ENCODE peak calls at places on chromosomes 12 and 14, in five cellular contexts. One of them, this sample, is unnamed.
A peak's percentile ranks its signal among the peaks of the same experiment; 100 is the strongest.

GRCh38 chr12:64907097-64907496 is 82.7 kb downstream of the TBC1D30 start:
- DNase-seq in mesendoderm: no peak
- DNase-seq in uterus: no peak
- DNase-seq in AG04449: no peak
- DNase-seq in activated CD4-positive, alpha-beta T cell treated with anti-CD3 and anti-CD28 coated beads, Interleukin-2, amount 10 ng/mL, durations not matched to agents 7 days and 5 days: no peak
- DNase-seq in this sample: no peak

GRCh38 chr12:112194601-112195247 is 69.4 kb downstream of the TRAFD1 start:
- DNase-seq in mesendoderm: no peak
- DNase-seq in activated CD4-positive, alpha-beta T cell treated with anti-CD3 and anti-CD28 coated beads, Interleukin-2, amount 10 ng/mL, durations not matched to agents 7 days and 5 days: no peak
- DNase-seq in uterus: no peak
- DNase-seq in AG04449: no peak
- DNase-seq in this sample: no peak

GRCh38 chr14:64671591-64671990 is 32.6 kb upstream of the PLEKHG3 start:
- DNase-seq in uterus: no peak
- DNase-seq in activated CD4-positive, alpha-beta T cell treated with anti-CD3 and anti-CD28 coated beads, Interleukin-2, amount 10 ng/mL, durations not matched to agents 7 days and 5 days: peak; percentile 58
- DNase-seq in mesendoderm: peak; percentile 77
- DNase-seq in AG04449: no peak
- DNase-seq in this sample: no peak

GRCh38 chr12:75852956-75853355 is 178.6 kb downstream of the PHLDA1 start:
- DNase-seq in AG04449: no peak
- DNase-seq in activated CD4-positive, alpha-beta T cell treated with anti-CD3 and anti-CD28 coated beads, Interleukin-2, amount 10 ng/mL, durations not matched to agents 7 days and 5 days: no peak
- DNase-seq in mesendoderm: no peak
- DNase-seq in uterus: no peak
- DNase-seq in this sample: no peak

GRCh38 chr14:76550534-76550933 is 174.6 kb downstream of the ESRRB start:
- DNase-seq in mesendoderm: peak; percentile 82
- DNase-seq in uterus: no peak
- DNase-seq in activated CD4-positive, alpha-beta T cell treated with anti-CD3 and anti-CD28 coated beads, Interleukin-2, amount 10 ng/mL, durations not matched to agents 7 days and 5 days: no peak
- DNase-seq in AG04449: no peak
- DNase-seq in this sample: no peak

GRCh38 chr14:104282332-104283196 is 144.2 kb downstream of the KIF26A start:
- DNase-seq in AG04449: no peak
- DNase-seq in activated CD4-positive, alpha-beta T cell treated with anti-CD3 and anti-CD28 coated beads, Interleukin-2, amount 10 ng/mL, durations not matched to agents 7 days and 5 days: no peak
- DNase-seq in mesendoderm: no peak
- DNase-seq in uterus: peak; percentile 10
- DNase-seq in this sample: no peak

GRCh38 chr12:76536546-76536945 is 23.0 kb downstream of the OSBPL8 start:
- DNase-seq in AG04449: no peak
- DNase-seq in mesendoderm: no peak
- DNase-seq in activated CD4-positive, alpha-beta T cell treated with anti-CD3 and anti-CD28 coated beads, Interleukin-2, amount 10 ng/mL, durations not matched to agents 7 days and 5 days: no peak
- DNase-seq in uterus: no peak
- DNase-seq in this sample: no peak

GRCh38 chr14:99909500-99910064 is 116.4 kb downstream of the EML1 start:
- DNase-seq in mesendoderm: peak; percentile 20
- DNase-seq in AG04449: no peak
- DNase-seq in activated CD4-positive, alpha-beta T cell treated with anti-CD3 and anti-CD28 coated beads, Interleukin-2, amount 10 ng/mL, durations not matched to agents 7 days and 5 days: no peak
- DNase-seq in uterus: no peak
- DNase-seq in this sample: no peak

GRCh38 chr12:100326208-100326607 is 30.7 kb upstream of the SLC17A8 start:
- DNase-seq in AG04449: no peak
- DNase-seq in mesendoderm: no peak
- DNase-seq in activated CD4-positive, alpha-beta T cell treated with anti-CD3 and anti-CD28 coated beads, Interleukin-2, amount 10 ng/mL, durations not matched to agents 7 days and 5 days: no peak
- DNase-seq in uterus: no peak
- DNase-seq in this sample: no peak

GRCh38 chr12:98417303-98417702 is 98.1 kb upstream of the TMPO start:
- DNase-seq in activated CD4-positive, alpha-beta T cell treated with anti-CD3 and anti-CD28 coated beads, Interleukin-2, amount 10 ng/mL, durations not matched to agents 7 days and 5 days: no peak
- DNase-seq in mesendoderm: no peak
- DNase-seq in AG04449: no peak
- DNase-seq in uterus: no peak
- DNase-seq in this sample: no peak

GRCh38 chr12:30201301-30202160 is 417.8 kb upstream of the TMTC1 start:
- DNase-seq in AG04449: no peak
- DNase-seq in mesendoderm: peak; percentile 38
- DNase-seq in uterus: no peak
- DNase-seq in activated CD4-positive, alpha-beta T cell treated with anti-CD3 and anti-CD28 coated beads, Interleukin-2, amount 10 ng/mL, durations not matched to agents 7 days and 5 days: no peak
- DNase-seq in this sample: no peak

GRCh38 chr14:79369359-79370332 is 841.7 kb downstream of the DIO2 start:
- DNase-seq in mesendoderm: no peak
- DNase-seq in uterus: peak; percentile 79
- DNase-seq in activated CD4-positive, alpha-beta T cell treated with anti-CD3 and anti-CD28 coated beads, Interleukin-2, amount 10 ng/mL, durations not matched to agents 7 days and 5 days: no peak
- DNase-seq in AG04449: peak; percentile 83
- DNase-seq in this sample: no peak

GRCh38 chr14:31894351-31894750 is 182.8 kb upstream of the ARHGAP5 start:
- DNase-seq in activated CD4-positive, alpha-beta T cell treated with anti-CD3 and anti-CD28 coated beads, Interleukin-2, amount 10 ng/mL, durations not matched to agents 7 days and 5 days: no peak
- DNase-seq in uterus: no peak
- DNase-seq in mesendoderm: no peak
- DNase-seq in AG04449: no peak
- DNase-seq in this sample: no peak

GRCh38 chr12:18752280-18752920 is 14.5 kb downstream of the CAPZA3 start:
- DNase-seq in mesendoderm: peak; percentile 99
- DNase-seq in AG04449: peak; percentile 96
- DNase-seq in activated CD4-positive, alpha-beta T cell treated with anti-CD3 and anti-CD28 coated beads, Interleukin-2, amount 10 ng/mL, durations not matched to agents 7 days and 5 days: no peak
- DNase-seq in uterus: peak; percentile 22
- DNase-seq in this sample: no peak

GRCh38 chr12:68614105-68614679 is 3.5 kb downstream of the RAP1B start:
- DNase-seq in mesendoderm: no peak
- DNase-seq in AG04449: no peak
- DNase-seq in uterus: no peak
- DNase-seq in activated CD4-positive, alpha-beta T cell treated with anti-CD3 and anti-CD28 coated beads, Interleukin-2, amount 10 ng/mL, durations not matched to agents 7 days and 5 days: no peak
- DNase-seq in this sample: no peak

GRCh38 chr12:21500786-21501257 is 613 bp downstream of the RECQL start:
- DNase-seq in uterus: no peak
- DNase-seq in mesendoderm: no peak
- DNase-seq in AG04449: no peak
- DNase-seq in activated CD4-positive, alpha-beta T cell treated with anti-CD3 and anti-CD28 coated beads, Interleukin-2, amount 10 ng/mL, durations not matched to agents 7 days and 5 days: no peak
- DNase-seq in this sample: no peak

GRCh38 chr12:27896419-27896990 is 76.0 kb downstream of the PTHLH start:
- DNase-seq in activated CD4-positive, alpha-beta T cell treated with anti-CD3 and anti-CD28 coated beads, Interleukin-2, amount 10 ng/mL, durations not matched to agents 7 days and 5 days: no peak
- DNase-seq in mesendoderm: no peak
- DNase-seq in uterus: no peak
- DNase-seq in AG04449: no peak
- DNase-seq in this sample: no peak

GRCh38 chr12:1842183-1842904 is 22.0 kb downstream of the LRTM2 start:
- DNase-seq in activated CD4-positive, alpha-beta T cell treated with anti-CD3 and anti-CD28 coated beads, Interleukin-2, amount 10 ng/mL, durations not matched to agents 7 days and 5 days: no peak
- DNase-seq in mesendoderm: no peak
- DNase-seq in AG04449: no peak
- DNase-seq in uterus: no peak
- DNase-seq in this sample: no peak

GRCh38 chr12:124685689-124685993 is 118.2 kb upstream of the NCOR2 start:
- DNase-seq in uterus: no peak
- DNase-seq in activated CD4-positive, alpha-beta T cell treated with anti-CD3 and anti-CD28 coated beads, Interleukin-2, amount 10 ng/mL, durations not matched to agents 7 days and 5 days: no peak
- DNase-seq in AG04449: no peak
- DNase-seq in mesendoderm: no peak
- DNase-seq in this sample: no peak

GRCh38 chr12:48307269-48307668 is 43.5 kb downstream of the ZNF641 start:
- DNase-seq in mesendoderm: no peak
- DNase-seq in activated CD4-positive, alpha-beta T cell treated with anti-CD3 and anti-CD28 coated beads, Interleukin-2, amount 10 ng/mL, durations not matched to agents 7 days and 5 days: no peak
- DNase-seq in AG04449: no peak
- DNase-seq in uterus: no peak
- DNase-seq in this sample: no peak

GRCh38 chr12:132146098-132146497 is 1.8 kb downstream of the NOC4L start:
- DNase-seq in uterus: peak; percentile 7
- DNase-seq in activated CD4-positive, alpha-beta T cell treated with anti-CD3 and anti-CD28 coated beads, Interleukin-2, amount 10 ng/mL, durations not matched to agents 7 days and 5 days: no peak
- DNase-seq in mesendoderm: no peak
- DNase-seq in AG04449: no peak
- DNase-seq in this sample: no peak

GRCh38 chr12:27555928-27556778 is 32.1 kb downstream of the PPFIBP1 start:
- DNase-seq in uterus: no peak
- DNase-seq in AG04449: no peak
- DNase-seq in activated CD4-positive, alpha-beta T cell treated with anti-CD3 and anti-CD28 coated beads, Interleukin-2, amount 10 ng/mL, durations not matched to agents 7 days and 5 days: no peak
- DNase-seq in mesendoderm: no peak
- DNase-seq in this sample: no peak

GRCh38 chr14:103444837-103445524 is 59.8 kb downstream of the MARK3 start:
- DNase-seq in AG04449: peak; percentile 47
- DNase-seq in activated CD4-positive, alpha-beta T cell treated with anti-CD3 and anti-CD28 coated beads, Interleukin-2, amount 10 ng/mL, durations not matched to agents 7 days and 5 days: no peak
- DNase-seq in mesendoderm: peak; percentile 93
- DNase-seq in uterus: no peak
- DNase-seq in this sample: no peak

This sample was measured in activated T-cell treated with anti-CD3 and anti-CD28 coated beads for 48 hours.